ENCODE peak calls at places on chromosomes 7 and 10, in five cellular contexts. E is AG10803, I is choroid plexus epithelial cell, N is HCT116, R is AG04450. V is an unnamed sample.

GRCh38 chr7:50182734-50183133 is 89.7 kb upstream of the ZPBP start:
- DNase-seq in R (no peak), N (no peak), I (no peak), E (no peak), V (no peak)

GRCh38 chr7:142782922-142783900 is 12.4 kb downstream of the PRSS2 start:
- DNase-seq in I (peak; percentile 97), E (peak; percentile 89), N (peak; percentile 89), R (peak; percentile 77), V (peak; percentile 82)

GRCh38 chr10:62873866-62874265 is 57.7 kb upstream of the EGR2 start:
- DNase-seq in E (no peak), I (no peak), N (no peak), R (no peak), V (no peak)

GRCh38 chr10:103202319-103202718 is 9.2 kb upstream of the NT5C2 start:
- DNase-seq in N (no peak), E (no peak), R (no peak), I (no peak), V (no peak)

GRCh38 chr7:158097106-158097505 is 490.5 kb downstream of the PTPRN2 start:
- DNase-seq in N (no peak), R (no peak), I (no peak), E (no peak), V (no peak)

GRCh38 chr7:6375346-6376101 is 72.2 kb downstream of the DAGLB start:
- DNase-seq in N (no peak), I (peak; percentile 63), R (no peak), E (peak; percentile 26), V (no peak)

GRCh38 chr10:114635797-114636550 is 22.1 kb downstream of the ABLIM1 start:
- DNase-seq in E (no peak), I (no peak), R (no peak), N (no peak), V (no peak)

GRCh38 chr7:100865971-100866720 is 1.0 kb upstream of the TRIP6 start:
- DNase-seq in N (peak; percentile 55), E (peak; percentile 76), I (no peak), R (no peak), V (peak; percentile 32)

GRCh38 chr7:31735991-31736982 is 49.3 kb downstream of the PPP1R17 start:
- DNase-seq in I (peak; percentile 73), N (peak; percentile 35), R (peak; percentile 11), E (peak; percentile 57), V (peak; percentile 11)

GRCh38 chr7:55234408-55234807 is 130.7 kb upstream of the LANCL2 start:
- DNase-seq in E (no peak), N (no peak), I (no peak), R (no peak), V (no peak)

GRCh38 chr7:73988197-73988596 is 39.8 kb upstream of the ELN start:
- DNase-seq in R (no peak), N (no peak), E (no peak), I (no peak), V (no peak)

GRCh38 chr7:148704189-148704588 is 5.5 kb downstream of the CUL1 start:
- DNase-seq in I (no peak), N (no peak), E (no peak), R (no peak), V (no peak)

GRCh38 chr10:128087146-128087883 is 38.9 kb downstream of the MKI67 start:
- DNase-seq in I (no peak), N (no peak), R (no peak), E (peak; percentile 4), V (no peak)

GRCh38 chr10:79067241-79068202 is 1.2 kb upstream of the ZMIZ1 start:
- DNase-seq in E (peak; percentile 88), N (peak; percentile 73), I (peak; percentile 92), R (peak; percentile 84), V (peak; percentile 77)
- TF ChIP-seq CTCF in E (peak; percentile 21), N (no peak), I (peak; percentile 38), R (peak; percentile 44), V (peak; percentile 20)

GRCh38 chr7:30708983-30709382 is 26.7 kb upstream of the CRHR2 start:
- DNase-seq in R (no peak), N (no peak), I (no peak), E (peak; percentile 61), V (peak; percentile 1)
- TF ChIP-seq CTCF in R (no peak), N (no peak), I (no peak), E (no peak), V (no peak)

GRCh38 chr10:75400163-75400768 is 1.3 kb downstream of the ZNF503 start:
- DNase-seq in I (peak; percentile 36), N (no peak), E (peak; percentile 33), R (no peak), V (no peak)
- TF ChIP-seq CTCF in I (no peak), N (no peak), E (no peak), R (no peak), V (no peak)

GRCh38 chr7:98293265-98293664 is 11.8 kb downstream of the BRI3 start:
- DNase-seq in N (no peak), E (no peak), I (no peak), R (no peak), V (no peak)

GRCh38 chr7:98293746-98294145 is 12.3 kb downstream of the BRI3 start:
- DNase-seq in E (no peak), R (no peak), I (no peak), N (no peak), V (no peak)

GRCh38 chr7:98294326-98294725 is 12.8 kb downstream of the BRI3 start:
- DNase-seq in R (no peak), I (no peak), E (no peak), N (no peak), V (no peak)

GRCh38 chr7:98289333-98289875 is 7.9 kb downstream of the BRI3 start:
- DNase-seq in I (no peak), R (no peak), E (no peak), N (no peak), V (no peak)

GRCh38 chr7:98291717-98292116 is 10.2 kb downstream of the BRI3 start:
- DNase-seq in I (no peak), R (no peak), E (no peak), N (no peak), V (no peak)
- TF ChIP-seq CTCF in I (peak; percentile 42), R (peak; percentile 16), E (peak; percentile 16), N (peak; percentile 26), V (peak; percentile 3)

GRCh38 chr10:101495324-101495925 is 92.6 kb downstream of the POLL start:
- DNase-seq in R (no peak), E (peak; percentile 9), I (peak; percentile 39), N (peak; percentile 12), V (no peak)
- TF ChIP-seq CTCF in R (peak; percentile 28), E (peak; percentile 30), I (peak; percentile 54), N (peak; percentile 60), V (peak; percentile 24)

DNA sequence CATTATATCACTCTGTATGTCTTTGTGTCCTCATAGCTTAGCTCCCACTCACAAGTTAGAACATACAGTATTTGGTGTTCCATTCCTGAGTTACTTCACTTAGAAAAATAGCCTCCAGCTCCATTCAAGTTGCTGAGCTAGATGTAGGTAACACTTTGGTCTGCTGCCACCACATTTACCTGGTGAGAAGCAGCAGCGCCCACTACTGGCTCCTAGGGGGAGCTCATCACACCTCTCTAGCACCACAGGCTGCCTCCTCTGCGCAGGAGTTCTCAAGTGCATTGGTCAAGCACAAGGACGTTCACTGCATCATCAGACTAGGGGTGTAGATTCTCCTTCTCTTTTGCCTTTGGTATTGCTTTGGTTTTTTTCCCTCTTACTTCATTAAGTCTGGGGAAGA is 530.9 kb upstream of the AUTS2 start:
- DNase-seq in E (peak; percentile 9), N (no peak), R (no peak), I (peak; percentile 52), V (no peak)
- TF ChIP-seq CTCF in E (peak; percentile 19), N (no peak), R (no peak), I (peak; percentile 62), V (no peak)

DNA sequence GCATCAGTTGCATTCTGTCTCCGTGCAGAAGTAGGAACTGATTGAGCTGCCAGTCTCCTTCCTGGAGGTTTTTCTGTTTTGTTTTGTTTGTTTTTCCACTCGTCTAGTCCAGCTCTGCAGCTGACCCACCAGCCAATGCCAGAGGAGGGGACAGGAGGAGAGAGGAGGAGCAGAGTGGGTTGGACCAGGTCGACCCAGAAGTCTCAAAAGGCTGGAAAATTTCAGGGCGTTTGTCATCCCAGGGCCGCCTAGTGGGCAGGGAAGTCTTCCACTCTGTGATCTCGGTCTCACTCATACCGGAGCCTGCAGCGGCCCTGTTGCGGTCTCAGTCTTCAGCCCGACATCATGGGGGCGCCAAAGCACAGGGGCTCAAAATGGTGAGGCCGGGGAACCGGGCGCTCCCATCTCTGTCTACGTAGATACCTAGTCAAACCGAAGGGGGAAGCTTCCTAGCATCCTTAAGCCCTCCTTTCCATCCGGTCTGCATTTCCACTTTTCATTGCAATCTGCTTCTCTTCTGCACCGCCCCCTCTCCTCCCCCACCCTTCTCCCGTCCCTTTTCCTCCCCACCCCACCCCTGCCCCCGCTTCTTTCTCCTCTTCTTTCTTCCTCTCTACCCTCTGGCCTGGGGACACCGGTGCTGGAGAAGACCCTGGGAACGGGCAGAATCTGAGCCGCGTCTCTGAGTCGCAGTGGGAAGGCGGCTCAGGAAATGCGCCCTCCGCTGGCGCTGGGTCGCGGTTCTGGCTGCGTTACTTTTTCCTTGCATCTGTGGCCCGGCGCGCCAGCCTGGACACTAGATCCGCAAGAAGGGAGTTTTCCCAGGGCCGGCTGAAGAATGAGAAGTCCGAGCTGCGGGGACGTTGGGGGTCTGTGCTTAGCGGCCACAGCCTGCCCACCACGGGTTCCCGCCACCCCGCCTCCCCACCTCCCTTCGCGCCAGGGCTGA is 16.2 kb upstream of the PAX2 start:
- DNase-seq in I (peak; percentile 13), R (no peak), E (peak; percentile 9), N (peak; percentile 87), V (no peak)
- TF ChIP-seq CTCF in I (peak; percentile 45), R (peak; percentile 41), E (peak; percentile 41), N (peak; percentile 61), V (peak; percentile 39)

DNA sequence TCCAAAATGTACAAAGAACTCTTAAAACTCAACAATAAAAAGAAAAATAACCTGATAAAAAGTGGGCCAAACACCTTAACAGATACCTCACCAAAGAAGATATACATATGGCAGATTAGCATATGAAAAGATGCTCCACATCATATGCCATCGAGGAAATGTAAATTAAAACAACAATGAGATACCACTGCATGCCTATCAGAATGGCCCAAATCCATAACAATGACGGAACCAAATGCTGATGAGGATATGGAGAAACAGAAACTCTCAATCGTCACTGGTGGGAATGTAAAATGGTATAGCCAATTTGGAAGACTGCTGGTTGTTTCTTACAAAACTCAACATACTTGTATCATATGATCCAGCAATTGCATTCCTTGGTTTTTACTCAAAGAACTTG is 319.9 kb downstream of the PHTF2 start:
- DNase-seq in I (no peak), E (no peak), R (no peak), N (no peak), V (no peak)
- TF ChIP-seq CTCF in I (no peak), E (no peak), R (no peak), N (no peak), V (no peak)

GRCh38 chr10:68211635-68212034 is 20.3 kb downstream of the ATOH7 start:
- DNase-seq in R (no peak), N (no peak), I (no peak), E (no peak), V (no peak)
- TF ChIP-seq CTCF in R (no peak), N (no peak), I (no peak), E (no peak), V (no peak)